ENCODE peak calls at places on chromosomes 12 and 14, in nine cellular contexts. F is tibial nerve, G is spleen, V is IMR-90, I is upper lobe of left lung, B is fibroblast of lung, Z is BE2C, U is trophoblast cell, Y is HCT116. R is an unnamed sample.

GRCh38 chr14:58824106-58824505 is 186.3 kb downstream of the DACT1 start:
- DNase-seq in F (no peak), G (no peak), V (peak; percentile 62), I (no peak), B (peak; percentile 28), Z (no peak), U (peak; percentile 83), Y (no peak), R (no peak)

GRCh38 chr12:27965411-27965810 is 7.1 kb downstream of the PTHLH start:
- DNase-seq in F (no peak), G (no peak), V (peak; percentile 63), I (no peak), B (peak; percentile 89), Z (no peak), U (peak; percentile 37), Y (no peak), R (no peak)

GRCh38 chr12:93072340-93072739 is 143.2 kb upstream of the EEA1 start:
- DNase-seq in F (no peak), G (no peak), V (no peak), I (no peak), B (no peak), Z (no peak), U (no peak), Y (no peak), R (no peak)

GRCh38 chr14:57221931-57222330 is 46.8 kb downstream of the EXOC5 start:
- DNase-seq in F (no peak), G (no peak), V (no peak), I (no peak), B (no peak), Z (no peak), U (no peak), Y (no peak), R (no peak)

GRCh38 chr12:124053855-124054254 is 80.8 kb downstream of the ZNF664 start:
- DNase-seq in F (peak; percentile 33), G (no peak), V (peak; percentile 48), I (no peak), B (peak; percentile 75), Z (peak; percentile 67), U (peak; percentile 57), Y (peak; percentile 12), R (no peak)

GRCh38 chr12:108282676-108283075 is 56.4 kb downstream of the CMKLR1 start:
- DNase-seq in F (no peak), G (no peak), V (no peak), I (no peak), B (no peak), Z (no peak), U (no peak), Y (no peak), R (no peak)

GRCh38 chr14:104680056-104680805 is 9.2 kb upstream of the INF2 start:
- DNase-seq in F (no peak), G (peak; percentile 77), V (peak; percentile 85), I (peak; percentile 79), B (peak; percentile 87), Z (peak; percentile 55), U (peak; percentile 63), Y (no peak), R (no peak)

GRCh38 chr12:107377596-107378385 is 284.4 kb upstream of the CRY1 start:
- DNase-seq in F (no peak), G (no peak), V (no peak), I (no peak), B (peak; percentile 37), Z (no peak), U (no peak), Y (no peak), R (no peak)

GRCh38 chr12:14982986-14983385 is 10.1 kb downstream of the PDE6H start:
- DNase-seq in F (no peak), G (no peak), V (no peak), I (no peak), B (no peak), Z (no peak), U (no peak), Y (no peak), R (no peak)

GRCh38 chr12:64521838-64522237 is 69.9 kb downstream of the TBK1 start:
- DNase-seq in F (no peak), G (no peak), V (no peak), I (no peak), B (no peak), Z (no peak), U (no peak), Y (no peak), R (no peak)

GRCh38 chr12:117850048-117850447 is 118.7 kb downstream of the KSR2 start:
- DNase-seq in F (no peak), G (no peak), V (peak; percentile 28), I (no peak), B (peak; percentile 36), Z (peak; percentile 33), U (peak; percentile 71), Y (peak; percentile 44), R (no peak)

GRCh38 chr12:52346596-52346995 is 20.7 kb downstream of the KRT85 start:
- DNase-seq in F (no peak), G (no peak), V (no peak), I (no peak), B (no peak), Z (no peak), U (no peak), Y (no peak), R (no peak)

GRCh38 chr14:53534841-53535240 is 381.7 kb upstream of the DDHD1 start:
- DNase-seq in F (no peak), G (no peak), V (peak; percentile 27), I (no peak), B (peak; percentile 39), Z (no peak), U (no peak), Y (no peak), R (no peak)

GRCh38 chr12:86621957-86622356 is 365.8 kb upstream of the MGAT4C start:
- DNase-seq in F (no peak), G (no peak), V (no peak), I (no peak), B (no peak), Z (no peak), U (no peak), Y (no peak), R (no peak)

GRCh38 chr12:86627001-86627400 is 370.8 kb upstream of the MGAT4C start:
- DNase-seq in F (no peak), G (peak; percentile 52), V (no peak), I (no peak), B (no peak), Z (no peak), U (no peak), Y (no peak), R (no peak)

DNA sequence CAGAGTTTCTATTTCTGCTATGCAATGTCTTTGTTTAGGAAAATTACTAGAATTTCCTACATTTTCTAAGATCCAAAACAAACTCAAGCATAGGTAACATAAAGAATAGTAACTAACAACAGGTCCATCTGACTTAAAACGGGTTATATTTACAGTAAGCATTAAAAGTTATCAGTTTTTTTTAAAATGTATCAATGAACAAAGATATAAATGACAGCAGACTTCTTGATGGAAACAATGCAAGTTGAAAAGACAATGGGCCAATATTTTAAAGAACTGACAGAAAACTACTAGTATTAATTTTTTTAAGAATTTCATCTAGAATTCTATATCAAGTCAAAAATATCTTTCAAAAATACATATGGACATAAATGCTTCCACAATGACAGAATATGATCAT is 367.1 kb upstream of the MGAT4C start:
- DNase-seq in F (no peak), G (no peak), V (no peak), I (no peak), B (peak; percentile 8), Z (no peak), U (no peak), Y (no peak), R (no peak)
- H3K9me3 ChIP-seq in F (no peaks in the 10 kb centered on the region), G (peaks cover 11% of the 10 kb centered on the region), V (peaks cover 2% of the 10 kb centered on the region), I (no peaks in the 10 kb centered on the region), B (no peaks in the 10 kb centered on the region), Z (no peaks in the 10 kb centered on the region), U (no peaks in the 10 kb centered on the region), Y (peaks cover 12% of the 10 kb centered on the region), R (no peaks in the 10 kb centered on the region)

GRCh38 chr14:45790293-45790692 is 537.3 kb upstream of the MIS18BP1 start:
- DNase-seq in F (no peak), G (no peak), V (no peak), I (no peak), B (no peak), Z (no peak), U (no peak), Y (no peak), R (no peak)

GRCh38 chr14:45787167-45787566 is 534.2 kb upstream of the MIS18BP1 start:
- DNase-seq in F (no peak), G (no peak), V (no peak), I (no peak), B (no peak), Z (no peak), U (no peak), Y (peak; percentile 4), R (no peak)

GRCh38 chr14:45786266-45786665 is 533.3 kb upstream of the MIS18BP1 start:
- DNase-seq in F (no peak), G (no peak), V (no peak), I (no peak), B (no peak), Z (no peak), U (peak; percentile 75), Y (no peak), R (no peak)

GRCh38 chr14:45785240-45785639 is 532.2 kb upstream of the MIS18BP1 start:
- DNase-seq in F (no peak), G (no peak), V (no peak), I (no peak), B (no peak), Z (no peak), U (peak; percentile 81), Y (no peak), R (no peak)
- H3K9me3 ChIP-seq in F (no peaks in the 10 kb centered on the region), G (peaks cover 38% of the 10 kb centered on the region), V (peaks cover 11% of the 10 kb centered on the region), I (no peaks in the 10 kb centered on the region), B (no peaks in the 10 kb centered on the region), Z (no peaks in the 10 kb centered on the region), U (peaks cover 8% of the 10 kb centered on the region), Y (peaks cover 16% of the 10 kb centered on the region), R (peaks cover 3% of the 10 kb centered on the region)

DNA sequence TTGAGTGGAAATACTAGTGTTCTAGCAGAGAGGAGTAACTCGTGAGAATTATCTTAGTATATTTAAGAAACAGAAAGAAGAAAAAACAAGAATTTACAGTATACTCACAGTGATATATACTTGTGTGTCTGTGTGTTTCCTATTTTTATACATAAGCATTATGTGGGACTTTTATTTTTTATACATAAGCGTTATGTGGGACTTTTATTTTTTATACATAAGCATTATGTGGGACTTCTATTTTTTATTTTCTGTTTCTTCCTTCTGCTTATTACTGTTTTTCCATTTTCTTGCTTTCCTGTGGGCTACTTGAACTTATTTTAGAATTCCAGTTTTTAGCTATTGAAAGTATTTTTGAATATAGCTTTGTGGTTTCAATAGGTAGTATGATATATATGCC is 6.9 kb upstream of the ZNF140 start:
- DNase-seq in F (no peak), G (no peak), V (no peak), I (no peak), B (no peak), Z (no peak), U (no peak), Y (no peak), R (no peak)
- H3K9me3 ChIP-seq in F (peaks cover 1% of the 10 kb centered on the region), G (peaks cover 100% of the 10 kb centered on the region), V (peaks cover 38% of the 10 kb centered on the region), I (peaks cover 54% of the 10 kb centered on the region), B (no peaks in the 10 kb centered on the region), Z (no peaks in the 10 kb centered on the region), U (peaks cover 15% of the 10 kb centered on the region), Y (peaks cover 6% of the 10 kb centered on the region), R (peaks cover 21% of the 10 kb centered on the region)

GRCh38 chr14:105805701-105806100 is 279.3 kb downstream of the TMEM121 start:
- DNase-seq in F (no peak), G (no peak), V (no peak), I (no peak), B (no peak), Z (no peak), U (no peak), Y (no peak), R (no peak)

DNA sequence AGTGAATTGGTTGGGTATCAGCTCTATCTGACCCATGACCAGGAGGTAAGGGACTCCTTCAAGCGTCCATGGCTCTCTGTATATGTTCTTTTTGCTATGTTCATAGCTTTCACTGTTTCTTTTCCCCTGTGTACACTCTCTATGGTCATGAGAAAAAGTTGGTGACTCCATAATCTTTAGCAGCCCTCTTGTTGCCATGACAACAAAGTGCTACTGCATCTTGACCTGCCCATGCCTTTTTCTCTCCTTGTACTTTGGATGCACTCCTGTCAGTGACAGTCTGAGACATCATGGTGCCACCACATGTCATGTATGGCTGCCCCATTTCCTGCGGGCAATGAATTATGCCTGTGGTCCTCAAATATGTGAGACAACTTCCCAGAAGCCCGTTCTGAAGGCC is 280.2 kb downstream of the TMEM121 start:
- DNase-seq in F (no peak), G (no peak), V (no peak), I (no peak), B (no peak), Z (no peak), U (no peak), Y (no peak), R (no peak)
- H3K9me3 ChIP-seq in F (no peaks in the 10 kb centered on the region), G (peaks cover 7% of the 10 kb centered on the region), V (peaks cover 25% of the 10 kb centered on the region), I (no peaks in the 10 kb centered on the region), B (no peaks in the 10 kb centered on the region), Z (peaks cover 3% of the 10 kb centered on the region), U (peaks cover 31% of the 10 kb centered on the region), Y (no peaks in the 10 kb centered on the region), R (no peaks in the 10 kb centered on the region)

R was measured in T-helper 17 cell.